ENCODE peak calls at places on chromosomes 3 and 15, in six cellular contexts. One of them, this sample, is unnamed.

GRCh38 chr3:169103941-169104340 is 559.6 kb downstream of the MECOM start:
- DNase-seq in stimulated activated CD8-positive, alpha-beta memory T cell treated with anti-CD3 and anti-CD28 coated beads, Interleukin-15, amount 100 ng/mL, for 24 hours: no peak
- DNase-seq in naive thymus-derived CD8-positive, alpha-beta T cell: no peak
- DNase-seq in DMS153: no peak
- DNase-seq in AG04449: no peak
- DNase-seq in AML-193: no peak
- DNase-seq in this sample: no peak

GRCh38 chr3:101625879-101626278 is 51.1 kb downstream of the ZBTB11 start:
- DNase-seq in AML-193: no peak
- DNase-seq in naive thymus-derived CD8-positive, alpha-beta T cell: no peak
- DNase-seq in DMS153: no peak
- DNase-seq in AG04449: no peak
- DNase-seq in stimulated activated CD8-positive, alpha-beta memory T cell treated with anti-CD3 and anti-CD28 coated beads, Interleukin-15, amount 100 ng/mL, for 24 hours: no peak
- DNase-seq in this sample: no peak

GRCh38 chr3:47010050-47010712 is 30.7 kb downstream of the NBEAL2 start:
- DNase-seq in AG04449: no peak
- DNase-seq in DMS153: no peak
- DNase-seq in stimulated activated CD8-positive, alpha-beta memory T cell treated with anti-CD3 and anti-CD28 coated beads, Interleukin-15, amount 100 ng/mL, for 24 hours: no peak
- DNase-seq in AML-193: no peak
- DNase-seq in naive thymus-derived CD8-positive, alpha-beta T cell: no peak
- DNase-seq in this sample: no peak

GRCh38 chr3:37182816-37183215 is 8.4 kb upstream of the LRRFIP2 start:
- DNase-seq in AG04449: no peak
- DNase-seq in naive thymus-derived CD8-positive, alpha-beta T cell: no peak
- DNase-seq in stimulated activated CD8-positive, alpha-beta memory T cell treated with anti-CD3 and anti-CD28 coated beads, Interleukin-15, amount 100 ng/mL, for 24 hours: no peak
- DNase-seq in AML-193: no peak
- DNase-seq in DMS153: no peak
- DNase-seq in this sample: no peak

GRCh38 chr15:57395292-57395691 is 19.0 kb downstream of the CGNL1 start:
- DNase-seq in AG04449: peak; percentile 65
- DNase-seq in naive thymus-derived CD8-positive, alpha-beta T cell: no peak
- DNase-seq in stimulated activated CD8-positive, alpha-beta memory T cell treated with anti-CD3 and anti-CD28 coated beads, Interleukin-15, amount 100 ng/mL, for 24 hours: no peak
- DNase-seq in AML-193: no peak
- DNase-seq in DMS153: no peak
- DNase-seq in this sample: peak; percentile 21

GRCh38 chr3:106249159-106249558 is 380.3 kb upstream of the CBLB start:
- DNase-seq in AG04449: peak; percentile 62
- DNase-seq in naive thymus-derived CD8-positive, alpha-beta T cell: no peak
- DNase-seq in stimulated activated CD8-positive, alpha-beta memory T cell treated with anti-CD3 and anti-CD28 coated beads, Interleukin-15, amount 100 ng/mL, for 24 hours: no peak
- DNase-seq in DMS153: no peak
- DNase-seq in AML-193: no peak
- DNase-seq in this sample: peak; percentile 30

GRCh38 chr3:36399933-36400332 is 19.6 kb downstream of the STAC start:
- DNase-seq in DMS153: no peak
- DNase-seq in stimulated activated CD8-positive, alpha-beta memory T cell treated with anti-CD3 and anti-CD28 coated beads, Interleukin-15, amount 100 ng/mL, for 24 hours: no peak
- DNase-seq in AG04449: no peak
- DNase-seq in AML-193: no peak
- DNase-seq in naive thymus-derived CD8-positive, alpha-beta T cell: no peak
- DNase-seq in this sample: no peak

GRCh38 chr3:15520185-15520584 is 1.3 kb downstream of the COLQ start:
- DNase-seq in stimulated activated CD8-positive, alpha-beta memory T cell treated with anti-CD3 and anti-CD28 coated beads, Interleukin-15, amount 100 ng/mL, for 24 hours: no peak
- DNase-seq in naive thymus-derived CD8-positive, alpha-beta T cell: no peak
- DNase-seq in AG04449: no peak
- DNase-seq in DMS153: no peak
- DNase-seq in AML-193: no peak
- DNase-seq in this sample: no peak

GRCh38 chr3:155079795-155080546 is at the start of gene MME:
- DNase-seq in AG04449: no peak
- DNase-seq in DMS153: no peak
- DNase-seq in naive thymus-derived CD8-positive, alpha-beta T cell: no peak
- DNase-seq in stimulated activated CD8-positive, alpha-beta memory T cell treated with anti-CD3 and anti-CD28 coated beads, Interleukin-15, amount 100 ng/mL, for 24 hours: no peak
- DNase-seq in AML-193: no peak
- DNase-seq in this sample: peak; percentile 71

GRCh38 chr3:177300039-177300833 is 103.0 kb upstream of the TBL1XR1 start:
- DNase-seq in AML-193: peak; percentile 44
- DNase-seq in naive thymus-derived CD8-positive, alpha-beta T cell: no peak
- DNase-seq in stimulated activated CD8-positive, alpha-beta memory T cell treated with anti-CD3 and anti-CD28 coated beads, Interleukin-15, amount 100 ng/mL, for 24 hours: no peak
- DNase-seq in AG04449: no peak
- DNase-seq in DMS153: no peak
- DNase-seq in this sample: no peak

GRCh38 chr3:140391041-140391440 is 286.8 kb upstream of the TRIM42 start:
- DNase-seq in AML-193: no peak
- DNase-seq in naive thymus-derived CD8-positive, alpha-beta T cell: no peak
- DNase-seq in AG04449: no peak
- DNase-seq in DMS153: no peak
- DNase-seq in stimulated activated CD8-positive, alpha-beta memory T cell treated with anti-CD3 and anti-CD28 coated beads, Interleukin-15, amount 100 ng/mL, for 24 hours: no peak
- DNase-seq in this sample: no peak